ENCODE peak calls at places on chromosomes 16 and 17, in eight cellular contexts. One of them, this sample, is unnamed. For H3K4me1, the result is how much of the 10 kb centered on the place peaks cover.

GRCh38 chr16:77946834-77947233 is 75.5 kb upstream of the CLEC3A start:
- DNase-seq in tibial nerve: no peak
- DNase-seq in H9: no peak
- DNase-seq in cardiac muscle cell: no peak
- DNase-seq in fibroblast of lung: peak
- DNase-seq in CD8-positive, alpha-beta T cell: no peak
- DNase-seq in right cardiac atrium: no peak
- DNase-seq in adrenal gland: no peak
- DNase-seq in this sample: no peak

GRCh38 chr17:40320771-40321501 is 12.0 kb downstream of the RARA start:
- DNase-seq in tibial nerve: peak
- DNase-seq in H9: no peak
- DNase-seq in cardiac muscle cell: no peak
- DNase-seq in fibroblast of lung: no peak
- DNase-seq in CD8-positive, alpha-beta T cell: no peak
- DNase-seq in right cardiac atrium: peak
- DNase-seq in adrenal gland: peak
- DNase-seq in this sample: peak

GRCh38 chr16:35311475-35311874 is 1852.1 kb downstream of the TP53TG3F start:
- DNase-seq in tibial nerve: no peak
- DNase-seq in H9: no peak
- DNase-seq in cardiac muscle cell: no peak
- DNase-seq in fibroblast of lung: no peak
- DNase-seq in CD8-positive, alpha-beta T cell: no peak
- DNase-seq in right cardiac atrium: no peak
- DNase-seq in adrenal gland: no peak
- DNase-seq in this sample: no peak

GRCh38 chr16:57536306-57537193 is at the start of gene CCDC102A:
- DNase-seq in tibial nerve: no peak
- DNase-seq in H9: peak
- DNase-seq in cardiac muscle cell: peak
- DNase-seq in fibroblast of lung: peak
- DNase-seq in CD8-positive, alpha-beta T cell: no peak
- DNase-seq in right cardiac atrium: peak
- DNase-seq in adrenal gland: no peak
- DNase-seq in this sample: no peak

GRCh38 chr17:46020023-46020735 is 21.1 kb downstream of the STH start:
- DNase-seq in tibial nerve: no peak
- DNase-seq in H9: no peak
- DNase-seq in cardiac muscle cell: no peak
- DNase-seq in fibroblast of lung: no peak
- DNase-seq in CD8-positive, alpha-beta T cell: peak
- DNase-seq in right cardiac atrium: no peak
- DNase-seq in adrenal gland: no peak
- DNase-seq in this sample: no peak

GRCh38 chr17:68701046-68701445 is 99.9 kb upstream of the FAM20A start:
- DNase-seq in tibial nerve: no peak
- DNase-seq in H9: no peak
- DNase-seq in cardiac muscle cell: peak
- DNase-seq in fibroblast of lung: peak
- DNase-seq in CD8-positive, alpha-beta T cell: no peak
- DNase-seq in right cardiac atrium: no peak
- DNase-seq in adrenal gland: no peak
- DNase-seq in this sample: no peak

GRCh38 chr16:55622930-55623561 is 32.7 kb upstream of the SLC6A2 start:
- DNase-seq in tibial nerve: no peak
- DNase-seq in H9: peak
- DNase-seq in cardiac muscle cell: peak
- DNase-seq in fibroblast of lung: no peak
- DNase-seq in CD8-positive, alpha-beta T cell: no peak
- DNase-seq in right cardiac atrium: no peak
- DNase-seq in adrenal gland: no peak
- DNase-seq in this sample: no peak

GRCh38 chr16:3004781-3005284 is 7.9 kb upstream of the CLDN9 start:
- DNase-seq in tibial nerve: no peak
- DNase-seq in H9: peak
- DNase-seq in cardiac muscle cell: peak
- DNase-seq in fibroblast of lung: no peak
- DNase-seq in CD8-positive, alpha-beta T cell: no peak
- DNase-seq in right cardiac atrium: no peak
- DNase-seq in adrenal gland: no peak
- DNase-seq in this sample: no peak

GRCh38 chr16:82835487-82836160 is 208.9 kb downstream of the CDH13 start:
- DNase-seq in tibial nerve: no peak
- DNase-seq in H9: no peak
- DNase-seq in cardiac muscle cell: no peak
- DNase-seq in fibroblast of lung: peak
- DNase-seq in CD8-positive, alpha-beta T cell: no peak
- DNase-seq in right cardiac atrium: no peak
- DNase-seq in adrenal gland: no peak
- DNase-seq in this sample: no peak

GRCh38 chr16:4869147-4869790 is 22.0 kb downstream of the UBN1 start:
- DNase-seq in tibial nerve: no peak
- DNase-seq in H9: no peak
- DNase-seq in cardiac muscle cell: no peak
- DNase-seq in fibroblast of lung: no peak
- DNase-seq in CD8-positive, alpha-beta T cell: no peak
- DNase-seq in right cardiac atrium: no peak
- DNase-seq in adrenal gland: no peak
- DNase-seq in this sample: no peak

GRCh38 chr16:83530293-83530692 is 277.5 kb upstream of the HSBP1 start:
- DNase-seq in tibial nerve: no peak
- DNase-seq in H9: no peak
- DNase-seq in cardiac muscle cell: no peak
- DNase-seq in fibroblast of lung: peak
- DNase-seq in CD8-positive, alpha-beta T cell: no peak
- DNase-seq in right cardiac atrium: no peak
- DNase-seq in adrenal gland: no peak
- DNase-seq in this sample: no peak

GRCh38 chr16:47590472-47590871 is 129.3 kb downstream of the PHKB start:
- DNase-seq in tibial nerve: no peak
- DNase-seq in H9: no peak
- DNase-seq in cardiac muscle cell: no peak
- DNase-seq in fibroblast of lung: no peak
- DNase-seq in CD8-positive, alpha-beta T cell: no peak
- DNase-seq in right cardiac atrium: no peak
- DNase-seq in adrenal gland: no peak
- DNase-seq in this sample: no peak

GRCh38 chr17:65776890-65777289 is 215.4 kb upstream of the AXIN2 start:
- DNase-seq in tibial nerve: no peak
- DNase-seq in H9: no peak
- DNase-seq in cardiac muscle cell: no peak
- DNase-seq in fibroblast of lung: no peak
- DNase-seq in CD8-positive, alpha-beta T cell: no peak
- DNase-seq in right cardiac atrium: no peak
- DNase-seq in adrenal gland: no peak
- DNase-seq in this sample: no peak

GRCh38 chr16:47045023-47045422 is 71.5 kb upstream of the DNAJA2 start:
- DNase-seq in tibial nerve: no peak
- DNase-seq in H9: no peak
- DNase-seq in cardiac muscle cell: no peak
- DNase-seq in fibroblast of lung: peak
- DNase-seq in CD8-positive, alpha-beta T cell: no peak
- DNase-seq in right cardiac atrium: no peak
- DNase-seq in adrenal gland: no peak
- DNase-seq in this sample: no peak

GRCh38 chr16:54928421-54929089 is 2.1 kb upstream of the IRX5 start:
- DNase-seq in tibial nerve: no peak
- DNase-seq in H9: peak
- DNase-seq in cardiac muscle cell: no peak
- DNase-seq in fibroblast of lung: peak
- DNase-seq in CD8-positive, alpha-beta T cell: no peak
- DNase-seq in right cardiac atrium: peak
- DNase-seq in adrenal gland: peak
- DNase-seq in this sample: peak

GRCh38 chr16:65733706-65734105 is 611.8 kb upstream of the CDH11 start:
- DNase-seq in tibial nerve: no peak
- DNase-seq in H9: no peak
- DNase-seq in cardiac muscle cell: no peak
- DNase-seq in fibroblast of lung: no peak
- DNase-seq in CD8-positive, alpha-beta T cell: no peak
- DNase-seq in right cardiac atrium: no peak
- DNase-seq in adrenal gland: no peak
- DNase-seq in this sample: no peak

GRCh38 chr17:12296120-12296727 is 275.5 kb downstream of the MAP2K4 start:
- DNase-seq in tibial nerve: no peak
- DNase-seq in H9: peak
- DNase-seq in cardiac muscle cell: peak
- DNase-seq in fibroblast of lung: no peak
- DNase-seq in CD8-positive, alpha-beta T cell: no peak
- DNase-seq in right cardiac atrium: no peak
- DNase-seq in adrenal gland: no peak
- DNase-seq in this sample: no peak

GRCh38 chr17:41340934-41341861 is 9.4 kb downstream of the KRT33A start:
- DNase-seq in tibial nerve: no peak
- DNase-seq in H9: no peak
- DNase-seq in cardiac muscle cell: no peak
- DNase-seq in fibroblast of lung: no peak
- DNase-seq in CD8-positive, alpha-beta T cell: peak
- DNase-seq in right cardiac atrium: no peak
- DNase-seq in adrenal gland: no peak
- DNase-seq in this sample: no peak

GRCh38 chr17:17416400-17417360 is 60.1 kb upstream of the MED9 start:
- DNase-seq in tibial nerve: no peak
- DNase-seq in H9: no peak
- DNase-seq in cardiac muscle cell: no peak
- DNase-seq in fibroblast of lung: peak
- DNase-seq in CD8-positive, alpha-beta T cell: peak
- DNase-seq in right cardiac atrium: peak
- DNase-seq in adrenal gland: peak
- DNase-seq in this sample: no peak

GRCh38 chr17:61574542-61575351 is 16.3 kb downstream of the NACA2 start:
- DNase-seq in tibial nerve: no peak
- DNase-seq in H9: peak
- DNase-seq in cardiac muscle cell: peak
- DNase-seq in fibroblast of lung: peak
- DNase-seq in CD8-positive, alpha-beta T cell: no peak
- DNase-seq in right cardiac atrium: no peak
- DNase-seq in adrenal gland: no peak
- DNase-seq in this sample: no peak

GRCh38 chr16:50372611-50373344 is 4.0 kb upstream of the BRD7 start:
- DNase-seq in tibial nerve: no peak
- DNase-seq in H9: no peak
- DNase-seq in cardiac muscle cell: peak
- DNase-seq in fibroblast of lung: no peak
- DNase-seq in CD8-positive, alpha-beta T cell: no peak
- DNase-seq in right cardiac atrium: no peak
- DNase-seq in adrenal gland: no peak
- DNase-seq in this sample: no peak

GRCh38 chr16:50373780-50374179 is 5.0 kb upstream of the BRD7 start:
- DNase-seq in tibial nerve: no peak
- DNase-seq in H9: no peak
- DNase-seq in cardiac muscle cell: no peak
- DNase-seq in fibroblast of lung: no peak
- DNase-seq in CD8-positive, alpha-beta T cell: no peak
- DNase-seq in right cardiac atrium: no peak
- DNase-seq in adrenal gland: no peak
- DNase-seq in this sample: no peak

GRCh38 chr16:50373345-50373701 is 4.5 kb upstream of the BRD7 start:
- DNase-seq in tibial nerve: no peak
- DNase-seq in H9: no peak
- DNase-seq in cardiac muscle cell: no peak
- DNase-seq in fibroblast of lung: no peak
- DNase-seq in CD8-positive, alpha-beta T cell: no peak
- DNase-seq in right cardiac atrium: no peak
- DNase-seq in adrenal gland: no peak
- DNase-seq in this sample: no peak

GRCh38 chr16:50371036-50371716 is 2.4 kb upstream of the BRD7 start:
- DNase-seq in tibial nerve: no peak
- DNase-seq in H9: no peak
- DNase-seq in cardiac muscle cell: no peak
- DNase-seq in fibroblast of lung: no peak
- DNase-seq in CD8-positive, alpha-beta T cell: no peak
- DNase-seq in right cardiac atrium: no peak
- DNase-seq in adrenal gland: no peak
- DNase-seq in this sample: no peak

DNA sequence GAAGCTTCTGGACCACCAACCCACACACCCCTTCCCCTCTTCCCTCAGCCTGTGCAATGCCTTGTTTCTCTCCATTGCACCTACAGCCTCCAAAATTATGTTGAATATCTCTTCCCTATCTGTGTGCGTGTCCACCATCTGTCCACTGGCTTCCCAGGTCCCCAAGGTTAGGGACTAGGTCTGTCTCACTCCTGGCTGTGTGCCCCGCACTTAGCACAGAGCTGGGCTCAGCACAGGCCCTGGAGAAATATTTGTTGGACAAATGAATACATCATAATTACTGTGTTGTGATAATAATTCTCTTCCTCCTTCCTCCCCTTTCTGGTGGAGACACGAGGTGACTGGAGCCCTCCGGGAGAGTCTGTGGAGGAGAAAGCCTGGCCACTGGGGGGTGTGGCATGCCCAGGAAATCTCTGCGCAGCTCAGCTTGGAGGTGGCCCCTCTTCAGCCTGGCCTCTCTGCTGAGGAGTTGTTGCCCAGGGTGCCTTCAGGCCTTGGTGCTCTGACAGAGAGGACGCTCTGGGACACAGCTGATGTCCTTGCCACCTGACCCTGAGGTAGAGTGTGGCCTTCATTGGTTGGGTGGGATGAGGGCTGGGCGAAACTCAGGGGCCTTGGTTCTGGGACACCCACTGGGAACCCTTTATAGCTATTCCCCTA is 3.3 kb upstream of the BRD7 start:
- DNase-seq in tibial nerve: no peak
- DNase-seq in H9: no peak
- DNase-seq in cardiac muscle cell: peak
- DNase-seq in fibroblast of lung: no peak
- DNase-seq in CD8-positive, alpha-beta T cell: no peak
- DNase-seq in right cardiac atrium: peak
- DNase-seq in adrenal gland: peak
- DNase-seq in this sample: no peak
- H3K4me1 ChIP-seq in tibial nerve: under half
- H3K4me1 ChIP-seq in H9: under half
- H3K4me1 ChIP-seq in cardiac muscle cell: under half
- H3K4me1 ChIP-seq in fibroblast of lung: under half
- H3K4me1 ChIP-seq in CD8-positive, alpha-beta T cell: under half
- H3K4me1 ChIP-seq in right cardiac atrium: under half
- H3K4me1 ChIP-seq in adrenal gland: under half
- H3K4me1 ChIP-seq in this sample: under half

GRCh38 chr17:48597775-48598631 is 4.4 kb upstream of the HOXB5 start:
- DNase-seq in tibial nerve: no peak
- DNase-seq in H9: no peak
- DNase-seq in cardiac muscle cell: no peak
- DNase-seq in fibroblast of lung: peak
- DNase-seq in CD8-positive, alpha-beta T cell: peak
- DNase-seq in right cardiac atrium: peak
- DNase-seq in adrenal gland: peak
- DNase-seq in this sample: no peak
- H3K4me1 ChIP-seq in tibial nerve: half or more
- H3K4me1 ChIP-seq in H9: under half
- H3K4me1 ChIP-seq in cardiac muscle cell: under half
- H3K4me1 ChIP-seq in fibroblast of lung: under half
- H3K4me1 ChIP-seq in CD8-positive, alpha-beta T cell: under half
- H3K4me1 ChIP-seq in right cardiac atrium: under half
- H3K4me1 ChIP-seq in adrenal gland: under half
- H3K4me1 ChIP-seq in this sample: half or more

GRCh38 chr17:82804442-82805191 is 35.2 kb downstream of the ZNF750 start:
- DNase-seq in tibial nerve: peak
- DNase-seq in H9: no peak
- DNase-seq in cardiac muscle cell: no peak
- DNase-seq in fibroblast of lung: peak
- DNase-seq in CD8-positive, alpha-beta T cell: no peak
- DNase-seq in right cardiac atrium: peak
- DNase-seq in adrenal gland: no peak
- DNase-seq in this sample: no peak
- H3K4me1 ChIP-seq in tibial nerve: under half
- H3K4me1 ChIP-seq in H9: under half
- H3K4me1 ChIP-seq in cardiac muscle cell: under half
- H3K4me1 ChIP-seq in fibroblast of lung: under half
- H3K4me1 ChIP-seq in CD8-positive, alpha-beta T cell: under half
- H3K4me1 ChIP-seq in right cardiac atrium: under half
- H3K4me1 ChIP-seq in adrenal gland: under half
- H3K4me1 ChIP-seq in this sample: under half

GRCh38 chr17:7130626-7131467 is 16.2 kb upstream of the ASGR2 start:
- DNase-seq in tibial nerve: no peak
- DNase-seq in H9: no peak
- DNase-seq in cardiac muscle cell: no peak
- DNase-seq in fibroblast of lung: no peak
- DNase-seq in CD8-positive, alpha-beta T cell: no peak
- DNase-seq in right cardiac atrium: no peak
- DNase-seq in adrenal gland: no peak
- DNase-seq in this sample: no peak
- H3K4me1 ChIP-seq in tibial nerve: under half
- H3K4me1 ChIP-seq in H9: under half
- H3K4me1 ChIP-seq in cardiac muscle cell: under half
- H3K4me1 ChIP-seq in fibroblast of lung: under half
- H3K4me1 ChIP-seq in CD8-positive, alpha-beta T cell: under half
- H3K4me1 ChIP-seq in right cardiac atrium: under half
- H3K4me1 ChIP-seq in adrenal gland: under half
- H3K4me1 ChIP-seq in this sample: under half